ENCODE peak calls at places on chromosomes 3 and 15, in ten cellular contexts. L, O, H, D, S, G, E, P, K and R are unnamed samples.

GRCh38 chr15:57726411-57726810 is 19.9 kb downstream of the POLR2M start:
- DNase-seq in H (no peak), S (peak), P (no peak), K (no peak), G (no peak), D (no peak), O (peak), L (no peak), E (no peak), R (no peak)

GRCh38 chr3:18424862-18425640 is at the start of gene SATB1:
- DNase-seq in L (peak), H (peak), O (peak), G (peak), S (peak), E (no peak), D (peak), K (peak), P (peak), R (no peak)

GRCh38 chr3:56202997-56203396 is 265.3 kb downstream of the ERC2 start:
- DNase-seq in E (no peak), L (no peak), H (no peak), S (no peak), G (no peak), D (no peak), P (no peak), K (no peak), O (no peak), R (no peak)

GRCh38 chr3:43855674-43856299 is 165.0 kb downstream of the ABHD5 start:
- DNase-seq in K (peak), G (peak), D (peak), S (peak), H (peak), L (no peak), E (peak), P (peak), O (peak), R (no peak)

GRCh38 chr15:43934480-43934879 is 107.7 kb downstream of the WDR76 start:
- DNase-seq in D (no peak), L (no peak), K (no peak), O (no peak), P (no peak), G (no peak), E (no peak), S (peak), H (no peak), R (no peak)

GRCh38 chr3:180063783-180064182 is 27.0 kb upstream of the PEX5L start:
- DNase-seq in O (no peak), K (peak), E (no peak), H (no peak), S (no peak), G (no peak), D (no peak), L (no peak), P (no peak), R (no peak)

GRCh38 chr15:63990449-63990848 is 55.8 kb downstream of the DAPK2 start:
- DNase-seq in S (no peak), H (peak), K (no peak), D (no peak), L (no peak), G (no peak), E (no peak), P (no peak), O (no peak), R (no peak)

GRCh38 chr3:120526011-120526870 is 69.9 kb upstream of the NDUFB4 start:
- DNase-seq in D (no peak), H (peak), P (no peak), S (no peak), G (no peak), O (no peak), K (peak), E (no peak), L (no peak), R (no peak)

GRCh38 chr15:36666228-36666627 is 86.8 kb downstream of the CDIN1 start:
- DNase-seq in E (no peak), K (no peak), H (no peak), L (no peak), G (no peak), O (no peak), P (no peak), S (no peak), D (no peak), R (no peak)

GRCh38 chr3:57706462-57706861 is 13.6 kb upstream of the DENND6A start:
- DNase-seq in E (no peak), S (peak), O (peak), P (no peak), L (no peak), K (peak), D (no peak), H (no peak), G (no peak), R (peak)

GRCh38 chr3:64559658-64560057 is 128.1 kb downstream of the ADAMTS9 start:
- DNase-seq in H (no peak), P (no peak), S (no peak), L (no peak), D (no peak), E (no peak), K (no peak), G (no peak), O (no peak), R (no peak)

GRCh38 chr3:123781571-123782275 is 102.4 kb downstream of the MYLK start:
- DNase-seq in G (no peak), S (no peak), O (no peak), P (peak), H (no peak), E (no peak), L (no peak), K (no peak), D (no peak), R (no peak)

GRCh38 chr15:78103406-78104118 is 11.2 kb downstream of the SH2D7 start:
- DNase-seq in S (no peak), D (no peak), O (no peak), E (no peak), G (no peak), H (peak), L (no peak), P (no peak), K (peak), R (no peak)

GRCh38 chr3:8869613-8870012 is 93.7 kb downstream of the RAD18 start:
- DNase-seq in S (peak), L (no peak), E (peak), G (no peak), P (no peak), H (no peak), D (no peak), O (peak), K (peak), R (peak)

GRCh38 chr3:33063651-33064051 is 33.3 kb downstream of the GLB1 start:
- DNase-seq in D (no peak), K (no peak), H (no peak), O (peak), L (no peak), E (no peak), S (no peak), P (no peak), G (no peak), R (no peak)

GRCh38 chr3:23712656-23713559 is 92.8 kb upstream of the UBE2E1 start:
- DNase-seq in E (no peak), D (peak), L (no peak), P (no peak), H (peak), G (peak), O (peak), K (peak), S (peak), R (no peak)

GRCh38 chr15:76006136-76006778 is 6.0 kb downstream of the NRG4 start:
- DNase-seq in L (no peak), G (peak), D (peak), K (peak), P (no peak), O (no peak), S (peak), E (no peak), H (peak), R (no peak)

GRCh38 chr3:46566040-46566631 is at the start of gene LRRC2:
- DNase-seq in E (no peak), G (no peak), H (peak), S (peak), L (peak), K (peak), P (no peak), D (peak), O (peak), R (peak)

GRCh38 chr3:96491868-96492267 is 322.5 kb upstream of the EPHA6 start:
- DNase-seq in H (no peak), S (no peak), G (no peak), L (no peak), P (no peak), K (no peak), O (no peak), E (no peak), D (no peak), R (no peak)

GRCh38 chr15:83694538-83694937 is 40.6 kb downstream of the ADAMTSL3 start:
- DNase-seq in K (no peak), D (no peak), H (no peak), E (no peak), L (no peak), P (no peak), O (no peak), S (no peak), G (no peak), R (no peak)

GRCh38 chr3:101950985-101951733 is 101.8 kb downstream of the NFKBIZ start:
- DNase-seq in H (no peak), D (no peak), G (no peak), O (no peak), P (no peak), E (no peak), K (peak), S (peak), L (no peak), R (peak)

GRCh38 chr3:426056-426455 is 229.5 kb downstream of the CHL1 start:
- DNase-seq in G (no peak), L (no peak), P (no peak), O (no peak), H (no peak), D (no peak), K (peak), E (peak), S (peak), R (no peak)

DNA sequence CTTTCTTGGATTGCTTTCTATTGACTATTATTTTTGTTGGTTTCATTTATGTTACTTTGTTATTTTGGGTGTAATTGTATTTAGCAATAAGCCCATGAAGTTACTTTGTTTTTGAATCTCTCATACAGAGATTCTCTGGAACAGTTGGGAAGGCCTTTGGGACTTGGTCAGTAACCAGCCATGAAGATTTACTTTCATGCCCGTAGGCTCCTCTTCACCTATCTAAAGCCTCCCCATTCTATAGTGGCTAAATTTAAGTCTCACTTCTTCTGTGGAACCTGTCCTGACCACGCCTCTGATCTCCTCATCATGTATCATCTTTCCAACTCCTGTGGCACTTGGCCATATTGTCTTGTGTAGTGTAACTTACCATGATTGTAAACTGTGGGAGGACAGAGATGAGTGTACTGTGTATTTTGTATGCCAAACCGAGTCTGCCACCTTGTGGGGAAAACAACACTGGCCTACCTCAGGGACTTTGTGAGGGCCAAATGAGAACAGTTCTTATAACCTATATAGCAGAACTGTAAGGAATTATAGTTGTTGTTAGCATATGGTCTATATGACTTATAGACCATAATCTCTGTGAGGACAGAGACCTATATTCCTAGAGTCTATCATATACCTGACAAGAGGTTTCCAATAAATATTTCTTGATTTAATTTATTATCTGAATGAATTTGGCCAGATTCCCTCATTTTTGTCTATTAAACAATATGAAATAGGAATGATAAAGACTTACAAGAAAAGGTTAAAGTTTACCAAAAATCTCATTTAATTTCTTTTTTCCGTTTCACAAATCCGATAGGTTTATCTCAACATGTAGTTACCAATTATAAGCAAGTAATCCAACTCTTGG is 75.0 kb downstream of the STARD9 start:
- DNase-seq in D (peak), L (no peak), G (peak), O (peak), S (peak), H (peak), P (no peak), E (peak), K (peak), R (peak)
- TF ChIP-seq CTCF in D (peak), L (peak), G (peak), O (peak), S (peak), H (peak), P (peak), E (peak), K (peak), R (peak)

GRCh38 chr3:127796751-127797150 is 25.6 kb downstream of the MGLL start:
- DNase-seq in P (no peak), H (no peak), O (no peak), L (no peak), K (no peak), D (no peak), S (no peak), G (no peak), E (no peak), R (no peak)

GRCh38 chr3:127798716-127799115 is 23.6 kb downstream of the MGLL start:
- DNase-seq in D (no peak), H (no peak), O (no peak), L (no peak), P (no peak), G (no peak), K (no peak), E (no peak), S (no peak), R (no peak)

GRCh38 chr3:127801914-127802313 is 20.4 kb downstream of the MGLL start:
- DNase-seq in O (no peak), E (no peak), L (no peak), H (no peak), K (no peak), G (no peak), D (no peak), P (no peak), S (no peak), R (no peak)

GRCh38 chr3:127800508-127800907 is 21.8 kb downstream of the MGLL start:
- DNase-seq in G (no peak), O (peak), P (no peak), L (no peak), H (no peak), E (no peak), S (peak), D (no peak), K (no peak), R (no peak)

GRCh38 chr3:127799476-127800222 is 22.7 kb downstream of the MGLL start:
- DNase-seq in H (no peak), D (no peak), K (peak), S (peak), O (peak), L (no peak), E (no peak), P (no peak), G (no peak), R (peak)
- H3K27ac ChIP-seq in H (no peak), D (no peak), K (peak), S (peak), O (peak), L (no peak), E (peak), P (peak), G (no peak), R (peak)

GRCh38 chr15:26038693-26039092 is 175.6 kb upstream of the ATP10A start:
- DNase-seq in H (no peak), D (no peak), L (no peak), E (no peak), S (no peak), K (no peak), O (no peak), P (no peak), G (no peak), R (no peak)

GRCh38 chr15:26032162-26032846 is 169.2 kb upstream of the ATP10A start:
- DNase-seq in S (no peak), L (no peak), P (peak), H (no peak), G (no peak), K (no peak), E (no peak), O (no peak), D (no peak), R (no peak)

GRCh38 chr15:26037369-26037768 is 174.2 kb upstream of the ATP10A start:
- DNase-seq in L (no peak), G (no peak), O (no peak), S (no peak), H (no peak), P (no peak), D (no peak), E (no peak), K (peak), R (no peak)
- TF ChIP-seq CTCF in L (no peak), G (no peak), O (no peak), S (no peak), H (no peak), P (no peak), D (peak), E (no peak), K (peak), R (peak)

DNA sequence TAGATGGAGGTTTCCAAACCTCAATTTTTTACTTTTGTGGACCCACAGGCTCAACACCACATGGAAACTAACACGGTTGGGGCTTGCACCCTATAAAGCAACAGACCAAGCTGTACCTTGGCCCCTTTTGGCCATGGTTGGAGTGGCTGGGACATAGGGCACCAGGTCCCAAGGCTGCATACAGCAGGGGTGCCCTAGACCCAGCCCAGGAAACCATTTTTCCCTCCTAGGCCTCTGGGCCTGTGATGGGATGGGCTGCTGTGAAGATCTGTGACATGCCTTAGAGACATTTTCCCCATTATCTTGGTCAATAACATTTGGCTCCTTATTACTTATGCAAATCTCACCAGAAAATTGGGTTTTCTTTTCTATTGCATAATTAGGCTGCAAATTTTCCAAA is 337.0 kb upstream of the CADM2 start:
- DNase-seq in D (no peak), K (no peak), S (no peak), H (no peak), E (no peak), G (no peak), P (no peak), O (no peak), L (no peak), R (no peak)
- H3K27ac ChIP-seq in D (no peak), K (no peak), S (no peak), H (no peak), E (no peak), G (no peak), P (no peak), O (no peak), L (no peak), R (no peak)

DNA sequence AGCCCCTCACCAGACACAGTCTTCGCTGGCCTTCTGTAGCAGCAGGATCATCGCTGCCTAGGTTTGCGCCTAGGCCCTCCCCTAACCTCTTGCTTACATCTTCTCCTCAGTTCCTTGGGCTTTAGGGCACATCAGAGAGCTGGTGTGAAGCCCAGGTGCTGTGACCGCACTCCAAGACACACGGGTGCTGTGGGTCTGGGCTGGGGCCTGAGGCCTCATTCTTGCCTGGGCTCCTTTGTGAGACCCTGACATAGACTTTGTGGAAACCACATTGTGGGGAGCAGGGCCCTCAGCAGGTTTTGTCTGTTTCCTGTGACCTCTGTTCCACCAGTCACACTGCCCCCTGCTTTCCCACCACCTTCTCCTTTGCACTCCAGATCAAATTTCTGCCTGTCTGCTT is 8.0 kb downstream of the AMIGO3 start:
- DNase-seq in K (no peak), L (no peak), G (no peak), E (no peak), H (no peak), O (no peak), P (no peak), S (no peak), D (no peak), R (no peak)
- TF ChIP-seq CTCF in K (no peak), L (no peak), G (no peak), E (no peak), H (no peak), O (no peak), P (no peak), S (no peak), D (no peak), R (no peak)

DNA sequence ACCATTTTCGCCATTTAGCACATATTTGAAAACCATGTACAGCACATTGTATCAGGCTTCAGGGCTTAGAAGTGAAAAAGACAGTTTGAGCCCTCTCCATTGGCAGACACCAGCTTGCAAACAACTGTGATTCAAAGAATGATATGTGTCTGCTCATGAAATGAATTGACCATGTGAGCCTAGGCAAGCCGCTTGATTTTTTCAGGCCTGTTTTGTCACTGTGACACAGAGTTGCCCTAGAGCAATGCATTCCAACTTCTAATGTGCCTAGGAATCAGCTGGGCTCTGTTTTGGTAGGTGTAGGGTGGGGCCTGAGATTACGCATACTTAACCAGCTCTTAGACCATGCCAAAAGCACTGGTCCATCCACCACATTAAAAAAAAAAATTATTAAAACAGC is 53.0 kb downstream of the ATP2C1 start:
- DNase-seq in S (peak), O (no peak), K (no peak), P (no peak), G (no peak), E (no peak), D (no peak), H (no peak), L (no peak), R (no peak)
- H3K27ac ChIP-seq in S (no peak), O (no peak), K (no peak), P (no peak), G (no peak), E (no peak), D (no peak), H (no peak), L (no peak), R (no peak)

DNA sequence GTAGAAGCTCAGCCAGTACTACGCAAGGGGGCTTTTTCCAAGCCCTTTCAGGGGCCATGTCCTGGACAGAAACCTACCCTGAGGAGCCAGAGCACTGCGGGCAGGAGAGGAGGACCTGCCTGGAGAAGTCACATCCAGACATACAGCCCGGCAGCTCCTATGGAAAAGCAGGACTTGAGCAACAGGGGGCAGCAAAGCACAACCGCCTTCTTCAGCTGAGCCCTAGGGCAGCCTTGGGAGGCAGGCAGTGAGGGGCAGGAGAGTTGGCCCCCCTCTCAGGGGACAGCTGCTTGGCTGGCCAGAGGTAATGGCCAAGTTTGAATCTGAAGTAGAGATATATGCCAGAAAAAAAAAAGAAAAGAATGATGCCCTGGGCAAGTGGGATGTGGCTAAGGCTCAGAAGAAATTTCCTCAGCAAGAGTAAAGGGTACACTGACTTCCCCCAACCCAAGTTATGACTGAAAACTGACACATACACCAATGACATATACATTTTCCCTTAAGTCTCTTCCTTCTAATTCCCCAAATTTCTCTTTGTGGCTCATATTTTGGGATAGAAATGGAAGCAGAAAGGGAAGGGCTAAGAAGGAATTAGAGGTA is 56.9 kb downstream of the CYP19A1 start:
- DNase-seq in L (peak), D (peak), P (no peak), S (peak), K (peak), O (peak), G (peak), H (peak), E (peak), R (no peak)
- TF ChIP-seq CTCF in L (peak), D (peak), P (peak), S (peak), K (peak), O (peak), G (peak), H (peak), E (peak), R (no peak)